ENCODE peak calls at places on chromosomes 12 and 14, in four cellular contexts. G is IMR-90, R is mesendoderm, M is H1. B is an unnamed sample.
A peak's percentile ranks its signal among the peaks of the same experiment; 100 is the strongest.

GRCh38 chr12:107344035-107344808 is 250.9 kb upstream of the CRY1 start:
- DNase-seq in G (peak; percentile 81), R (peak; percentile 85), M (no peak), B (no peak)

GRCh38 chr14:30790827-30791226 is 83.5 kb upstream of the COCH start:
- DNase-seq in G (no peak), R (no peak), M (no peak), B (no peak)

GRCh38 chr14:106024983-106025604 is 498.7 kb downstream of the TMEM121 start:
- DNase-seq in G (no peak), R (no peak), M (no peak), B (no peak)

GRCh38 chr14:97697772-97698171 is 900.6 kb downstream of the VRK1 start:
- DNase-seq in G (no peak), R (no peak), M (no peak), B (no peak)

GRCh38 chr12:110912263-110912662 is 8.1 kb downstream of the MYL2 start:
- DNase-seq in G (no peak), R (no peak), M (no peak), B (no peak)

GRCh38 chr12:82694970-82695369 is 8.3 kb downstream of the TMTC2 start:
- DNase-seq in G (peak; percentile 17), R (no peak), M (no peak), B (no peak)

GRCh38 chr14:60183724-60184596 is 18.8 kb upstream of the DHRS7 start:
- DNase-seq in G (peak; percentile 77), R (peak; percentile 58), M (no peak), B (no peak)

GRCh38 chr14:55416866-55417265 is 5.2 kb upstream of the ATG14 start:
- DNase-seq in G (no peak), R (peak; percentile 49), M (peak; percentile 58), B (peak; percentile 45)

GRCh38 chr14:75132374-75133086 is 5.7 kb upstream of the NEK9 start:
- DNase-seq in G (peak; percentile 74), R (peak; percentile 82), M (peak; percentile 66), B (peak; percentile 43)

GRCh38 chr14:93965287-93965821 is 11.0 kb downstream of the ASB2 start:
- DNase-seq in G (peak; percentile 96), R (no peak), M (no peak), B (no peak)

GRCh38 chr12:55797068-55797467 is 20.5 kb downstream of the SARNP start:
- DNase-seq in G (peak; percentile 56), R (peak; percentile 65), M (no peak), B (no peak)

GRCh38 chr14:98853063-98853729 is 418.8 kb downstream of the BCL11B start:
- DNase-seq in G (no peak), R (no peak), M (no peak), B (no peak)

GRCh38 chr12:96258451-96258933 is 64.3 kb downstream of the ELK3 start:
- DNase-seq in G (peak; percentile 53), R (peak; percentile 45), M (no peak), B (no peak)

GRCh38 chr14:33589334-33589733 is 361.5 kb downstream of the EGLN3 start:
- DNase-seq in G (peak; percentile 61), R (peak; percentile 61), M (no peak), B (no peak)

GRCh38 chr14:91298576-91298975 is 54.1 kb upstream of the GPR68 start:
- DNase-seq in G (no peak), R (no peak), M (no peak), B (no peak)

GRCh38 chr14:103930051-103930604 is 1.9 kb downstream of the TDRD9 start:
- DNase-seq in G (no peak), R (no peak), M (no peak), B (no peak)

GRCh38 chr12:122928033-122928890 is 32.3 kb upstream of the VPS37B start:
- DNase-seq in G (no peak), R (no peak), M (no peak), B (no peak)

GRCh38 chr12:48193623-48194022 is 9.5 kb downstream of the OR10AD1 start:
- DNase-seq in G (no peak), R (no peak), M (no peak), B (no peak)

GRCh38 chr12:80056845-80057244 is 42.5 kb upstream of the OTOGL start:
- DNase-seq in G (no peak), R (no peak), M (no peak), B (no peak)

GRCh38 chr14:99781853-99782610 is 11.2 kb upstream of the EML1 start:
- DNase-seq in G (no peak), R (no peak), M (no peak), B (no peak)

GRCh38 chr12:115988629-115989563 is 288.6 kb downstream of the MED13L start:
- DNase-seq in G (peak; percentile 33), R (no peak), M (no peak), B (no peak)

GRCh38 chr14:104385189-104386135 is 194.1 kb upstream of the C14orf180 start:
- DNase-seq in G (no peak), R (no peak), M (no peak), B (peak; percentile 20)

GRCh38 chr14:104386281-104386841 is 193.2 kb upstream of the C14orf180 start:
- DNase-seq in G (no peak), R (no peak), M (no peak), B (peak; percentile 30)

GRCh38 chr12:124827588-124828184 is 36.0 kb downstream of the SCARB1 start:
- DNase-seq in G (no peak), R (no peak), M (no peak), B (no peak)

GRCh38 chr14:27528328-27528727 is 930.5 kb upstream of the NOVA1 start:
- DNase-seq in G (no peak), R (peak; percentile 67), M (no peak), B (no peak)

GRCh38 chr12:122523846-122524718 is 2.7 kb downstream of the RSRC2 start:
- DNase-seq in G (peak; percentile 12), R (no peak), M (no peak), B (no peak)

GRCh38 chr14:31858868-31859267 is 218.2 kb upstream of the ARHGAP5 start:
- DNase-seq in G (peak; percentile 56), R (no peak), M (no peak), B (no peak)

GRCh38 chr14:30779210-30779609 is 95.1 kb upstream of the COCH start:
- DNase-seq in G (peak; percentile 48), R (no peak), M (no peak), B (no peak)

GRCh38 chr12:53344824-53345485 is 8.8 kb upstream of the SP7 start:
- DNase-seq in G (peak; percentile 72), R (peak; percentile 80), M (peak; percentile 78), B (peak; percentile 74)

GRCh38 chr12:121455766-121456420 is 56.0 kb downstream of the RNF34 start:
- DNase-seq in G (no peak), R (no peak), M (no peak), B (no peak)

GRCh38 chr14:91409991-91410401 is 7.6 kb downstream of the CCDC88C start:
- DNase-seq in G (no peak), R (no peak), M (no peak), B (no peak)

GRCh38 chr12:30794020-30794419 is 39.3 kb upstream of the CAPRIN2 start:
- DNase-seq in G (no peak), R (peak; percentile 39), M (no peak), B (no peak)

GRCh38 chr14:43949410-43949809 is 557.7 kb downstream of the FSCB start:
- DNase-seq in G (no peak), R (peak; percentile 4), M (no peak), B (no peak)
- H3K56ac ChIP-seq in G (no peak overlapping the region), R (no peak overlapping the region), M (no peak overlapping the region), B (no peak overlapping the region)

GRCh38 chr12:3009780-3010179 is 50.6 kb downstream of the TEAD4 start:
- DNase-seq in G (no peak), R (no peak), M (no peak), B (no peak)
- H3K56ac ChIP-seq in G (no peak overlapping the region), R (no peak overlapping the region), M (no peak overlapping the region), B (no peak overlapping the region)

GRCh38 chr12:127592278-127592677 is 674.7 kb upstream of the TMEM132C start:
- DNase-seq in G (no peak), R (no peak), M (no peak), B (no peak)
- H3K56ac ChIP-seq in G (no peak overlapping the region), R (no peak overlapping the region), M (no peak overlapping the region), B (no peak overlapping the region)

GRCh38 chr12:10454531-10454930 is 1.4 kb upstream of the KLRC1 start:
- DNase-seq in G (no peak), R (no peak), M (no peak), B (no peak)

GRCh38 chr12:10448236-10448635 is 4.9 kb downstream of the KLRC1 start:
- DNase-seq in G (no peak), R (no peak), M (no peak), B (no peak)

GRCh38 chr12:10457760-10458159 is 4.6 kb upstream of the KLRC1 start:
- DNase-seq in G (no peak), R (peak; percentile 12), M (no peak), B (peak; percentile 82)

GRCh38 chr12:10455766-10456165 is 2.6 kb upstream of the KLRC1 start:
- DNase-seq in G (no peak), R (no peak), M (no peak), B (no peak)

DNA sequence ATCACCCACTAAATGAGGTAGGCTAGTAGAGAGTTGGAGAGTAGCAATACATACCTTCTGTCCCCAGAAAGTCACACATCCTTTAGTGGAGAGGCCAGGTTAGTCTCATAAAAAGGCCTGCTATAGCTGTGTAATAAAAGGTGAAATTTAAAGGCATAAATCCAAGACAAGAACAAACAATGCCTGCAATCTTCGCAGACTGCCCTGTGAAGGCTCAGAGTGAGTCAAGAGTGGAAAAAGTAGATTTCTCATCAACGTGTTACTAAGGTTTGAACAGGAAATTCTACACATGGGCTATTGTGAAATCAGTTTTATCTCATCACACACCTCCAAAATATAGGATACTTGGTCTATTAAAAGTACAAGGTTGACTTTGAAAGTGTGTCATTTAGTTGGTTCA is at the start of gene KLRC1:
- DNase-seq in G (no peak), R (no peak), M (no peak), B (no peak)
- H3K56ac ChIP-seq in G (no peak within 1 kb of the TSS), R (no peak within 1 kb of the TSS), M (no peak within 1 kb of the TSS), B (no peak within 1 kb of the TSS)

DNA sequence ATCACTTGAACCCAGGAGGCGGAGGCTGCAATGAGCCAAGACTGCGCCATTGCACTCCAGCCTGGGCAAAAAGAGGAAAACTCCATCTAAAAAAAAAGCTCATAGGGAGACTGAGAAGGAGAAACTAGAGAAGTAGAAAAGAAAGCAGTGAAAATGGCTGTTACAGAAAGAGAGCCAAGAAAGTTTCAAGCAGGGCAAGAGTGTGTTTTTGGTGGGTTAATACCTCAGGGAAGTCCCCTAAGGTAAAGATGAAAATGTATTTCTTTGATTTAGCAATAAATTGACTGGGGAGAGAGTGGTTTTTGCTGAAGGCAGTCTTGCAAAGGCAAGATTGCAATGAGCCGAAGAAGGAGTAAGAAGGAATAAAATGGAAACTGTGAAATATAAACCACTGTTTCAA is 10.0 kb upstream of the DUSP16 start:
- DNase-seq in G (no peak), R (no peak), M (no peak), B (no peak)
- H3K56ac ChIP-seq in G (no peak overlapping the region), R (no peak overlapping the region), M (no peak overlapping the region), B (no peak overlapping the region)

GRCh38 chr14:52307870-52308269 is 6.2 kb upstream of the PTGER2 start:
- DNase-seq in G (no peak), R (no peak), M (no peak), B (no peak)
- H3K56ac ChIP-seq in G (no peak overlapping the region), R (no peak overlapping the region), M (no peak overlapping the region), B (no peak overlapping the region)